ENCODE peak calls at places on chromosomes 13 and 19, in four cellular contexts. L, B, G and Y are unnamed samples.

GRCh38 chr13:111322916-111323331 is 2.5 kb downstream of the TEX29 start:
- DNase-seq in L (no peak), B (no peak), G (no peak), Y (no peak)

GRCh38 chr19:54478677-54479266 is 5.7 kb upstream of the CDC42EP5 start:
- DNase-seq in L (no peak), B (no peak), G (no peak), Y (peak)

GRCh38 chr19:29663861-29664752 is 1.2 kb upstream of the PLEKHF1 start:
- DNase-seq in L (no peak), B (no peak), G (peak), Y (no peak)

GRCh38 chr13:57832187-57832586 is 200.6 kb downstream of the PCDH17 start:
- DNase-seq in L (no peak), B (no peak), G (no peak), Y (no peak)

GRCh38 chr19:55014714-55015113 is 23.4 kb downstream of the GP6 start:
- DNase-seq in L (peak), B (no peak), G (no peak), Y (no peak)

GRCh38 chr13:44050450-44051063 is 170.9 kb downstream of the LACC1 start:
- DNase-seq in L (no peak), B (no peak), G (no peak), Y (peak)

GRCh38 chr13:113990321-113990837 is 16.5 kb upstream of the C13orf46 start:
- DNase-seq in L (no peak), B (peak), G (peak), Y (no peak)

GRCh38 chr13:48504606-48505369 is 28.1 kb downstream of the RCBTB2 start:
- DNase-seq in L (no peak), B (no peak), G (no peak), Y (no peak)

GRCh38 chr13:107192289-107192688 is 624.4 kb upstream of the ARGLU1 start:
- DNase-seq in L (no peak), B (no peak), G (no peak), Y (no peak)

GRCh38 chr19:17090501-17091074 is 15.0 kb downstream of the MYO9B start:
- DNase-seq in L (no peak), B (no peak), G (no peak), Y (no peak)

GRCh38 chr13:20828540-20829364 is 55.0 kb upstream of the EEF1AKMT1 start:
- DNase-seq in L (no peak), B (no peak), G (no peak), Y (peak)

GRCh38 chr13:33610471-33611015 is 207.4 kb upstream of the RFC3 start:
- DNase-seq in L (peak), B (no peak), G (no peak), Y (no peak)

GRCh38 chr19:35868172-35868822 is at the start of gene APLP1:
- DNase-seq in L (peak), B (peak), G (no peak), Y (peak)

GRCh38 chr19:46416077-46416709 is 2.8 kb upstream of the CCDC8 start:
- DNase-seq in L (peak), B (peak), G (peak), Y (peak)

GRCh38 chr13:79631260-79631659 is 150.3 kb downstream of the NDFIP2 start:
- DNase-seq in L (no peak), B (no peak), G (no peak), Y (no peak)

GRCh38 chr19:944171-944567 is 18.3 kb downstream of the ARID3A start:
- DNase-seq in L (no peak), B (peak), G (no peak), Y (peak)

GRCh38 chr13:40644838-40645620 is 21.4 kb downstream of the FOXO1 start:
- DNase-seq in L (no peak), B (no peak), G (no peak), Y (no peak)

GRCh38 chr19:35793381-35794165 is 18.2 kb downstream of the ARHGAP33 start:
- DNase-seq in L (no peak), B (no peak), G (no peak), Y (no peak)

GRCh38 chr19:3599776-3600183 is 6.9 kb downstream of the TBXA2R start:
- DNase-seq in L (no peak), B (no peak), G (peak), Y (no peak)

GRCh38 chr13:78241278-78241919 is 322.8 kb upstream of the EDNRB start:
- DNase-seq in L (no peak), B (no peak), G (no peak), Y (peak)

GRCh38 chr19:28485300-28485699 is 727.7 kb downstream of the UQCRFS1 start:
- DNase-seq in L (no peak), B (no peak), G (no peak), Y (peak)

GRCh38 chr19:4831351-4832340 is at the start of gene TICAM1:
- DNase-seq in L (peak), B (peak), G (peak), Y (peak)

GRCh38 chr19:51354742-51355148 is 11.4 kb downstream of the ETFB start:
- DNase-seq in L (no peak), B (no peak), G (no peak), Y (no peak)

GRCh38 chr19:40392894-40393517 is 3.0 kb upstream of the HIPK4 start:
- DNase-seq in L (no peak), B (no peak), G (no peak), Y (no peak)

GRCh38 chr19:16660763-16661479 is at the start of gene TMEM38A:
- DNase-seq in L (peak), B (peak), G (peak), Y (peak)

GRCh38 chr13:65553328-65553727 is 1676.8 kb downstream of the PCDH9 start:
- DNase-seq in L (no peak), B (no peak), G (peak), Y (no peak)

GRCh38 chr19:2491130-2491801 is 15.3 kb downstream of the GADD45B start:
- DNase-seq in L (peak), B (no peak), G (peak), Y (no peak)

GRCh38 chr19:47369923-47370625 is 21.0 kb downstream of the DHX34 start:
- DNase-seq in L (no peak), B (no peak), G (no peak), Y (no peak)

GRCh38 chr13:64505511-64505910 is 2724.6 kb downstream of the PCDH9 start:
- DNase-seq in L (no peak), B (no peak), G (no peak), Y (no peak)

GRCh38 chr19:3020321-3020960 is 8.6 kb downstream of the TLE2 start:
- DNase-seq in L (no peak), B (no peak), G (no peak), Y (no peak)

GRCh38 chr13:97440598-97440997 is 6.6 kb downstream of the RAP2A start:
- DNase-seq in L (no peak), B (no peak), G (no peak), Y (no peak)

GRCh38 chr13:109868583-109869311 is 82.4 kb upstream of the IRS2 start:
- DNase-seq in L (no peak), B (no peak), G (no peak), Y (no peak)

GRCh38 chr13:98468352-98468751 is 108.6 kb downstream of the STK24 start:
- DNase-seq in L (no peak), B (no peak), G (peak), Y (no peak)

GRCh38 chr19:55158848-55159793 is 1.6 kb upstream of the TNNI3 start:
- DNase-seq in L (no peak), B (no peak), G (no peak), Y (peak)

GRCh38 chr13:104764600-104764999 is 1698.4 kb upstream of the SLC10A2 start:
- DNase-seq in L (no peak), B (no peak), G (no peak), Y (no peak)

GRCh38 chr19:43581467-43581866 is 5.9 kb downstream of the PINLYP start:
- DNase-seq in L (no peak), B (no peak), G (no peak), Y (peak)

GRCh38 chr13:63773476-63773875 is 2357.8 kb upstream of the PCDH20 start:
- DNase-seq in L (no peak), B (no peak), G (no peak), Y (no peak)

DNA sequence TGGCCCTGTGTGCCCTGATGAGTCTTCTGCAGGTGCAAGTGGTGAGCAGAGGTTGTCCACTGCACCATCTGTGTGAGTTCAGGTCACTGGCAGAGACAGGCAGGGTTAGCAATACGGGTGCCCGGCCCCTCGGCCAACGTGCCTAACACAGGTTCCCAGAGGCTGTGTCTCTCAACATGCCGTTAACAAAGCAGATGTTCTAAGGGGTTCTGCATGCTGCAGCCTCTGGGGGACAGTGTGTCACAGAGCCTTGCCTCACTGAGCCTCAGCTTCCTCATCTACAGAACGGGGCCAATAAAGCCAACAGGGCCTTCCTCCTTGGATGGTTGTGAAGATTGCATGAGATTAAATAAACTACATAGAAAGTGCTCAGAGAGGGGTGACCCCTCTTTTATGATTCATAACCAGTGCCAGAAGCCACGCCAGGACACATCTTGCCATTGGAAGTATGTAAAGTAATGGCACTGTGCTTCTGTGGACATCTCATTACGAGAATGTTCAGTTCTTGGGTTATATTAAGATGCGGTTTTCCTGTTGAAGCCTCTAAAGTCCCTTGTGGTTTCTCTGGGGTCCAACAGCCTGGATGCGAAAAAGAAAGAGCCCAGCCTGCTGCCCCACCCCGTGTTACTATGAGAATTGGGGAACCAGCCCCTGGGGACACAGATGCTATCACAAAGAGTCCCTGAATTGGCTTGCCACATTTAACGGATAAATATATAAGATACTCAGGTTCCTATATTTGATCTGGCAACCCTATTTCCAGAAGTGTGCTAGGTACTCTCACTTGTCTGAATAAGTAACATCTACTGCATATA is 11.2 kb upstream of the ARHGEF18 start:
- DNase-seq in L (no peak), B (no peak), G (peak), Y (no peak)
- TF ChIP-seq POLR2A in L (no peak), B (no peak), G (no peak), Y (no peak)

GRCh38 chr19:48568345-48568886 is 16.4 kb downstream of the SULT2B1 start:
- DNase-seq in L (no peak), B (peak), G (peak), Y (peak)
- TF ChIP-seq POLR2A in L (no peak), B (no peak), G (no peak), Y (no peak)

GRCh38 chr13:112977091-112977490 is 8.1 kb downstream of the MCF2L start:
- DNase-seq in L (no peak), B (no peak), G (no peak), Y (no peak)

GRCh38 chr13:112977525-112977924 is 8.5 kb downstream of the MCF2L start:
- DNase-seq in L (no peak), B (no peak), G (no peak), Y (no peak)

GRCh38 chr13:112979406-112979902 is 10.4 kb downstream of the MCF2L start:
- DNase-seq in L (no peak), B (no peak), G (no peak), Y (no peak)

GRCh38 chr13:112980441-112980840 is 11.4 kb downstream of the MCF2L start:
- DNase-seq in L (no peak), B (no peak), G (no peak), Y (no peak)

GRCh38 chr13:112978561-112979405 is 9.8 kb downstream of the MCF2L start:
- DNase-seq in L (no peak), B (no peak), G (no peak), Y (no peak)
- TF ChIP-seq POLR2A in L (peak), B (no peak), G (no peak), Y (no peak)

GRCh38 chr19:11418518-11419506 is at the start of gene RGL3:
- DNase-seq in L (peak), B (no peak), G (no peak), Y (no peak)
- TF ChIP-seq POLR2A in L (no peak), B (no peak), G (no peak), Y (no peak)

GRCh38 chr19:32345261-32346207 is at the start of gene ZNF507:
- DNase-seq in L (peak), B (peak), G (peak), Y (peak)
- TF ChIP-seq POLR2A in L (no peak), B (no peak), G (no peak), Y (peak)